ENCODE peak calls at places on chromosomes 16 and 17, in six cellular contexts. S is psoas muscle, Q is left ventricle myocardium inferior, H is DND-41, M is ovary, O is cardiac muscle cell. V is an unnamed sample.

GRCh38 chr17:4706121-4706520 is 2.2 kb upstream of the PELP1 start:
- DNase-seq in S (no peak), Q (no peak), H (no peak), M (no peak), O (no peak), V (no peak)

GRCh38 chr16:24372824-24373223 is 116.7 kb downstream of the CACNG3 start:
- DNase-seq in S (no peak), Q (no peak), H (no peak), M (no peak), O (no peak), V (no peak)

GRCh38 chr17:44872131-44872768 is 24.6 kb downstream of the HIGD1B start:
- DNase-seq in S (peak), Q (peak), H (no peak), M (no peak), O (no peak), V (peak)

GRCh38 chr17:82917656-82918345 is 78.0 kb upstream of the ZNF750 start:
- DNase-seq in S (no peak), Q (no peak), H (peak), M (no peak), O (peak), V (no peak)

GRCh38 chr17:57600092-57600491 is 145.0 kb downstream of the CCDC182 start:
- DNase-seq in S (no peak), Q (no peak), H (peak), M (no peak), O (no peak), V (no peak)

GRCh38 chr16:48158296-48158695 is 2.5 kb upstream of the ABCC12 start:
- DNase-seq in S (no peak), Q (no peak), H (no peak), M (no peak), O (no peak), V (no peak)

GRCh38 chr17:31859487-31860008 is 504 bp upstream of the COPRS start:
- DNase-seq in S (no peak), Q (no peak), H (no peak), M (no peak), O (no peak), V (no peak)

GRCh38 chr16:10514369-10515055 is 65.9 kb downstream of the EMP2 start:
- DNase-seq in S (no peak), Q (no peak), H (peak), M (peak), O (peak), V (no peak)

GRCh38 chr17:73924488-73925186 is 278.8 kb upstream of the RPL38 start:
- DNase-seq in S (no peak), Q (no peak), H (no peak), M (no peak), O (no peak), V (no peak)

GRCh38 chr16:75351183-75351582 is 82.1 kb downstream of the CFDP1 start:
- DNase-seq in S (no peak), Q (no peak), H (no peak), M (no peak), O (no peak), V (no peak)

GRCh38 chr17:27635275-27635823 is 4.4 kb downstream of the LGALS9 start:
- DNase-seq in S (no peak), Q (no peak), H (no peak), M (no peak), O (no peak), V (no peak)

GRCh38 chr17:49962599-49963276 is 6.3 kb upstream of the DLX4 start:
- DNase-seq in S (no peak), Q (no peak), H (no peak), M (no peak), O (no peak), V (no peak)

GRCh38 chr17:41615454-41615853 is 2.9 kb upstream of the KRT16 start:
- DNase-seq in S (no peak), Q (no peak), H (no peak), M (no peak), O (no peak), V (no peak)

GRCh38 chr17:46772013-46772878 is 46.2 kb downstream of the WNT3 start:
- DNase-seq in S (peak), Q (peak), H (no peak), M (peak), O (peak), V (no peak)

GRCh38 chr17:39750131-39751015 is 12.6 kb downstream of the GRB7 start:
- DNase-seq in S (no peak), Q (no peak), H (no peak), M (no peak), O (peak), V (no peak)

GRCh38 chr16:70592106-70592571 is 54.2 kb upstream of the IL34 start:
- DNase-seq in S (no peak), Q (peak), H (no peak), M (no peak), O (no peak), V (peak)

GRCh38 chr17:7951143-7951792 is 19.3 kb downstream of the CNTROB start:
- DNase-seq in S (no peak), Q (no peak), H (no peak), M (no peak), O (no peak), V (no peak)

GRCh38 chr17:8209909-8210760 is at the start of gene AURKB:
- DNase-seq in S (peak), Q (peak), H (peak), M (peak), O (peak), V (peak)

GRCh38 chr16:30961384-30961783 is 3.8 kb downstream of the SETD1A start:
- DNase-seq in S (no peak), Q (no peak), H (no peak), M (no peak), O (no peak), V (no peak)

GRCh38 chr17:69551212-69552010 is 136.9 kb downstream of the MAP2K6 start:
- DNase-seq in S (no peak), Q (no peak), H (no peak), M (no peak), O (no peak), V (no peak)

GRCh38 chr16:56672761-56673536 is 3.3 kb downstream of the MT1H start:
- DNase-seq in S (no peak), Q (no peak), H (no peak), M (no peak), O (no peak), V (no peak)

GRCh38 chr17:57868007-57868774 is 18.3 kb upstream of the MRPS23 start:
- DNase-seq in S (peak), Q (peak), H (peak), M (peak), O (no peak), V (peak)

GRCh38 chr16:75273054-75273925 is 21.9 kb upstream of the BCAR1 start:
- DNase-seq in S (no peak), Q (no peak), H (no peak), M (no peak), O (no peak), V (no peak)

GRCh38 chr17:39165844-39166349 is at the start of gene ARL5C:
- DNase-seq in S (no peak), Q (no peak), H (no peak), M (no peak), O (no peak), V (no peak)

GRCh38 chr17:48261297-48261880 is 153.8 kb downstream of the SNX11 start:
- DNase-seq in S (no peak), Q (no peak), H (no peak), M (no peak), O (peak), V (no peak)

GRCh38 chr16:85812031-85812807 is 12.7 kb downstream of the COX4I1 start:
- DNase-seq in S (no peak), Q (no peak), H (no peak), M (no peak), O (no peak), V (no peak)

GRCh38 chr17:59634632-59635561 is 15.2 kb downstream of the CLTC start:
- DNase-seq in S (no peak), Q (no peak), H (no peak), M (no peak), O (no peak), V (no peak)

GRCh38 chr17:54867634-54868033 is 33.0 kb upstream of the TOM1L1 start:
- DNase-seq in S (no peak), Q (no peak), H (no peak), M (no peak), O (no peak), V (no peak)

GRCh38 chr16:77443834-77444460 is 9.1 kb upstream of the ADAMTS18 start:
- DNase-seq in S (no peak), Q (no peak), H (no peak), M (no peak), O (no peak), V (no peak)

GRCh38 chr16:85391769-85392583 is 221.1 kb upstream of the GSE1 start:
- DNase-seq in S (no peak), Q (peak), H (peak), M (peak), O (no peak), V (no peak)

GRCh38 chr17:82029990-82030469 is 1.4 kb upstream of the RAC3 start:
- DNase-seq in S (no peak), Q (no peak), H (no peak), M (no peak), O (no peak), V (no peak)

GRCh38 chr17:28974451-28974850 is 23.1 kb upstream of the PHF12 start:
- DNase-seq in S (no peak), Q (peak), H (no peak), M (no peak), O (no peak), V (no peak)

GRCh38 chr16:59210955-59211541 is 476.9 kb upstream of the GOT2 start:
- DNase-seq in S (no peak), Q (no peak), H (no peak), M (peak), O (peak), V (peak)

GRCh38 chr16:85579883-85580607 is 33.1 kb upstream of the GSE1 start:
- DNase-seq in S (no peak), Q (no peak), H (no peak), M (no peak), O (no peak), V (no peak)

GRCh38 chr16:84832488-84833141 is 12.8 kb downstream of the CRISPLD2 start:
- DNase-seq in S (peak), Q (peak), H (no peak), M (peak), O (no peak), V (peak)

GRCh38 chr17:36641331-36641876 is 40.0 kb downstream of the MRM1 start:
- DNase-seq in S (no peak), Q (no peak), H (no peak), M (no peak), O (peak), V (no peak)

GRCh38 chr17:41942626-41943025 is 12.2 kb downstream of the ODAD4 start:
- DNase-seq in S (no peak), Q (no peak), H (no peak), M (no peak), O (no peak), V (no peak)

GRCh38 chr16:81720973-81721907 is 57.9 kb upstream of the PLCG2 start:
- DNase-seq in S (no peak), Q (no peak), H (no peak), M (no peak), O (no peak), V (no peak)

GRCh38 chr16:81719993-81720392 is 59.1 kb upstream of the PLCG2 start:
- DNase-seq in S (no peak), Q (no peak), H (no peak), M (no peak), O (no peak), V (no peak)

GRCh38 chr16:81716478-81717210 is 62.4 kb upstream of the PLCG2 start:
- DNase-seq in S (no peak), Q (peak), H (no peak), M (no peak), O (no peak), V (no peak)

GRCh38 chr16:81717662-81718189 is 61.4 kb upstream of the PLCG2 start:
- DNase-seq in S (no peak), Q (no peak), H (no peak), M (no peak), O (no peak), V (no peak)

GRCh38 chr16:81718637-81719036 is 60.5 kb upstream of the PLCG2 start:
- DNase-seq in S (no peak), Q (peak), H (no peak), M (no peak), O (no peak), V (no peak)
- H3K27ac ChIP-seq in S (no peak), Q (no peak), H (no peak), M (no peak), O (no peak), V (no peak)

GRCh38 chr16:4115209-4115940 is 867 bp downstream of the ADCY9 start:
- DNase-seq in S (peak), Q (peak), H (no peak), M (peak), O (peak), V (no peak)
- H3K27ac ChIP-seq in S (peak), Q (peak), H (no peak), M (peak), O (no peak), V (peak)

GRCh38 chr16:50335198-50335958 is 33.4 kb downstream of the BRD7 start:
- DNase-seq in S (no peak), Q (no peak), H (no peak), M (no peak), O (no peak), V (no peak)

GRCh38 chr16:50336884-50337283 is 31.9 kb downstream of the BRD7 start:
- DNase-seq in S (no peak), Q (no peak), H (no peak), M (no peak), O (no peak), V (no peak)

GRCh38 chr16:50332599-50332998 is 36.2 kb downstream of the BRD7 start:
- DNase-seq in S (no peak), Q (no peak), H (no peak), M (no peak), O (no peak), V (no peak)

GRCh38 chr16:50331570-50331969 is 37.2 kb downstream of the BRD7 start:
- DNase-seq in S (no peak), Q (no peak), H (no peak), M (no peak), O (no peak), V (no peak)

DNA sequence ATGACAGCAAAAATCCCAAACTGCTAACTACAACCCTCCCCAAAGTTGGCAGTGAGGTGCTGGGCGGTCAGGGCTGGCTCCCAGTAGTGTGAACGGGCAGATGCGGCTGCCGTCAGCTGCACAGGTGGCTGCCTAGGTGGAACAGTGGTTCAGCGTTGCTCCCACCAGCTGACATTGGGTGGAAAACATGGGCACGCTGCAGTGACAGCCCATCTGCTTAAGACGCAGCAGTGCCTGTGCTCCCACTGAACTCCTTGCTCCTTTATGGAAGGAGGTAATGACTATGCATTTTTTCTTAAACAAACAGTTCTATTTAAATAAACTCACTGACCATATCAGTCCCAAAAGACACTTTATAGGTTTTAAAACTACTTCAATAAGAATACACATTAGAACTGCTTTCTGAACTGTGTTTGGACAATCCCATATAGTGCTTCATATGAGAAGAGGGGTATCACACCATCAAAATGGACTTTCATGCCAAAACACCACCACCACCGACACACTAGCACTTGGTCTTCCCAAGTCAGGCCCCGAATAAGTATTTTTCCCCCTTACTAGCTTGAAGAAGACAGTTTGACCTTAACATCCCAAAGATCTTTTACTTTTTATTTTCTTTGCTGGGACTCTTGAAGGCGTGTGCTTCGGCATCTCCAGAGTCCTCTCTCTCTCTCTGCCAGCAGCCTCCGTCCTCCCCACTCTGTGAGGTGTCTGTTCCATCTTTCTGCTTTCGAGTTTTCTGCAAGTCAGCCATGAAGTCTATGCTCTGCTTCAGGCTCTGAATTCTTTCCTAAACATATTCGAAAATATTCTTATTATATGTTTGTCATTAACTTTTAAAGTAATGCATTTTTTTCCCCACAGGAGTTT is 34.4 kb downstream of the BRD7 start:
- DNase-seq in S (no peak), Q (no peak), H (no peak), M (no peak), O (no peak), V (no peak)
- H3K27ac ChIP-seq in S (no peak), Q (no peak), H (no peak), M (no peak), O (peak), V (no peak)

GRCh38 chr16:89270666-89271345 is 53.3 kb downstream of the ZNF778 start:
- DNase-seq in S (no peak), Q (no peak), H (no peak), M (no peak), O (no peak), V (no peak)

GRCh38 chr16:89269805-89270665 is 52.5 kb downstream of the ZNF778 start:
- DNase-seq in S (no peak), Q (no peak), H (no peak), M (no peak), O (no peak), V (no peak)

GRCh38 chr16:89266521-89267134 is 49.1 kb downstream of the ZNF778 start:
- DNase-seq in S (no peak), Q (no peak), H (no peak), M (no peak), O (no peak), V (no peak)

GRCh38 chr16:89268987-89269735 is 51.7 kb downstream of the ZNF778 start:
- DNase-seq in S (peak), Q (no peak), H (no peak), M (peak), O (no peak), V (peak)

DNA sequence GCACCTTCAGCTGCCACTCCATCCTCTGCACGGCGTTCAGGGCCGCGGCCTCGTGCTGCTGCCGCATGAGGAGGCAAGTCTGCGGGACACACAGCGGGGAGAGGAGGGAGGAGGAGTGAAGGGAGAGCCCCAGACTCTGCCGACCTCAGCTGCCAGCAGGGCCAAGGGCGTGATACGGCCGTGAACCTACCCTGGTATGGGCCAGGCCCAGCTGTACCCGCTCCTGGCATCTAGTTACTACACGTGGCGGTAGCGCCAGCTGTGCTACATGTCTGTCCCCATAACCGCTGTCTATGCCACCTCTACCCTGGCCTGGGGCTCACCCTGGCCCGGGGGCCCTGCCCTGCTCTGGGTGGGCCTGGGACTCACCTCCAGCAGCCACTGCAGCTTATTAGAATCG is 51.1 kb downstream of the ZNF778 start:
- DNase-seq in S (no peak), Q (no peak), H (no peak), M (no peak), O (no peak), V (no peak)
- H3K27ac ChIP-seq in S (no peak), Q (no peak), H (no peak), M (peak), O (no peak), V (no peak)

GRCh38 chr16:1932050-1933028 is 10.7 kb downstream of the MSRB1 start:
- DNase-seq in S (no peak), Q (no peak), H (no peak), M (no peak), O (no peak), V (no peak)

GRCh38 chr16:1930338-1930720 is 12.1 kb upstream of the HS3ST6 start:
- DNase-seq in S (no peak), Q (no peak), H (no peak), M (no peak), O (no peak), V (no peak)

GRCh38 chr16:1929578-1930337 is 11.5 kb upstream of the HS3ST6 start:
- DNase-seq in S (peak), Q (peak), H (peak), M (peak), O (peak), V (peak)

GRCh38 chr16:1926223-1926718 is 8.1 kb upstream of the HS3ST6 start:
- DNase-seq in S (no peak), Q (no peak), H (no peak), M (no peak), O (peak), V (no peak)

DNA sequence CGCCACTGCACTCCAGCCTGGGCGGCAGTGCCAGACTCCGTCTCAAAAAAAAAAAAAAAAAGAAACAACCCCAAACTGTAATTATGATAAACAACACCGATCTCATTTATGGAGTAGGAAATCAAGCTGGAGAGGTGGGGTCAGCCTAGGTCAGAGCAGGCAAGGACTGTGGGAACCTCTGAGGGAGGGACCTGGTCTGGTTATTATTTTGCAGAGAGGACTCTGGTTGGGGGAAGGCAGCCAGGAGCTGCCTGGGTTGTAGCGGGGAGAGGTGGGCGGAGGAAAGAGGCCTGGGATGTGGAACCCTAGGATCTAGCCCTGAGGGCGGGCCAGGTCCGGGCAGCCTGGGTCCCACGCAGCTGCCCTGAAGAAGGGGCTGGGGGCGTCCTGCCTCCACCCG is 10.9 kb upstream of the HS3ST6 start:
- DNase-seq in S (no peak), Q (no peak), H (peak), M (peak), O (peak), V (no peak)
- H3K27ac ChIP-seq in S (peak), Q (peak), H (peak), M (no peak), O (no peak), V (peak)

GRCh38 chr17:67785526-67785925 is 39.8 kb upstream of the BPTF start:
- DNase-seq in S (no peak), Q (no peak), H (no peak), M (no peak), O (no peak), V (no peak)
- H3K27ac ChIP-seq in S (no peak), Q (no peak), H (no peak), M (no peak), O (no peak), V (no peak)

DNA sequence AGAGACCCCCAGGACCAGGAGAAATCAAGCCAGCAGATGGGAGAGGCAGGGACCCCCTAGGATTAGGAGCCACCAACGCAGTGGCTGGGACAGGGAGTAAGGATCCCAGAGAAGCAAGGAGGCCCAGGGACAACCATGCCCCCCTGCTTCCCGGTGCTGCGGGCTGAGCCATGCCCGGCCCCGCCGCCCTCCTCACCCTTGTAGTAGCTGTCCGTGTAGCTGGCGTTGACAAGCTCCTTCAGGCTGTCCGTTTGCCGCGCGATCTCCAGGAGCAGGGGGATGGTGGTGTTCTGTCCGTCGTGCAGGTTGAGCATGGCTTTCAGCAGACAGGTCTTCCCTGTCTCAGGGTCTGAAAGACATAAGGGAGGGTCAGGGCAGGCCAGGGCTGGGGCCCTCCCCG is 18.4 kb downstream of the TRPV1 start:
- DNase-seq in S (no peak), Q (no peak), H (no peak), M (no peak), O (peak), V (no peak)
- H3K27ac ChIP-seq in S (no peak), Q (no peak), H (no peak), M (no peak), O (peak), V (no peak)

V was measured in right atrium auricular region.